ENCODE peak calls at places on chromosomes 11 and 22, in five cellular contexts. X is left cardiac atrium, S is B cell, J is T-helper 9 cell, I is neural crest cell. G is an unnamed sample.
A peak's percentile ranks its signal among the peaks of the same experiment; 100 is the strongest.

GRCh38 chr11:95154514-95154913 is 64.9 kb downstream of the ENDOD1 start:
- DNase-seq in X (peak; percentile 27), J (peak; percentile 28), I (peak; percentile 43), S (peak; percentile 53), G (peak; percentile 66)

GRCh38 chr11:11440149-11440548 is 87.1 kb upstream of the CSNK2A3 start:
- DNase-seq in X (no peak), J (no peak), I (no peak), S (no peak), G (no peak)

GRCh38 chr11:87422566-87422965 is 384.8 kb downstream of the TMEM135 start:
- DNase-seq in J (no peak), X (peak; percentile 20), S (no peak), I (no peak), G (no peak)

GRCh38 chr11:123378096-123378495 is 52.0 kb upstream of the GRAMD1B start:
- DNase-seq in J (no peak), I (no peak), S (no peak), X (no peak), G (no peak)

GRCh38 chr11:117219001-117219400 is 12.9 kb downstream of the PCSK7 start:
- DNase-seq in X (no peak), I (no peak), S (no peak), J (no peak), G (no peak)

GRCh38 chr22:27135582-27135981 is 478.2 kb downstream of the MIAT start:
- DNase-seq in J (no peak), I (no peak), S (no peak), X (no peak), G (no peak)

GRCh38 chr11:71472357-71472885 is 19.4 kb downstream of the NADSYN1 start:
- DNase-seq in J (no peak), X (peak; percentile 4), I (no peak), S (no peak), G (no peak)

GRCh38 chr11:72226701-72227100 is 2.1 kb downstream of the INPPL1 start:
- DNase-seq in X (no peak), S (no peak), J (no peak), I (no peak), G (peak; percentile 4)

GRCh38 chr11:65058012-65058411 is 341 bp downstream of the NAALADL1 start:
- DNase-seq in I (no peak), X (no peak), J (no peak), S (no peak), G (no peak)

GRCh38 chr11:68954970-68955958 is 25.5 kb downstream of the MRGPRD start:
- DNase-seq in S (no peak), J (no peak), X (peak; percentile 63), I (no peak), G (no peak)

GRCh38 chr11:1074244-1075221 is at the start of gene MUC2:
- DNase-seq in I (no peak), X (no peak), J (no peak), S (no peak), G (no peak)

GRCh38 chr22:45429424-45429823 is 15.9 kb downstream of the RIBC2 start:
- DNase-seq in S (no peak), I (no peak), X (no peak), J (no peak), G (no peak)

GRCh38 chr11:34755671-34756070 is 134.8 kb downstream of the EHF start:
- DNase-seq in J (no peak), X (no peak), I (no peak), S (no peak), G (no peak)

GRCh38 chr22:31086703-31087330 is 5.7 kb downstream of the SMTN start:
- DNase-seq in X (peak; percentile 20), J (no peak), S (no peak), I (no peak), G (no peak)

GRCh38 chr11:86696004-86696403 is 23.6 kb upstream of the ME3 start:
- DNase-seq in S (no peak), J (no peak), I (no peak), X (no peak), G (no peak)

GRCh38 chr22:46937185-46937584 is 174.7 kb downstream of the TBC1D22A start:
- DNase-seq in I (no peak), X (no peak), J (no peak), S (no peak), G (no peak)

GRCh38 chr22:27859336-27859735 is 57.8 kb upstream of the MN1 start:
- DNase-seq in I (no peak), S (no peak), X (no peak), J (no peak), G (no peak)

GRCh38 chr22:45612940-45613339 is 58.7 kb upstream of the ATXN10 start:
- DNase-seq in S (no peak), J (no peak), I (no peak), X (peak; percentile 35), G (no peak)

GRCh38 chr11:16186680-16187079 is 169.7 kb downstream of the SOX6 start:
- DNase-seq in S (no peak), I (no peak), J (no peak), X (no peak), G (no peak)

GRCh38 chr22:23376256-23376655 is 195.9 kb downstream of the BCR start:
- DNase-seq in I (no peak), X (no peak), S (no peak), J (no peak), G (peak; percentile 57)

GRCh38 chr11:11396290-11397042 is 43.4 kb upstream of the CSNK2A3 start:
- DNase-seq in I (no peak), J (no peak), S (no peak), X (no peak), G (no peak)

GRCh38 chr11:41177791-41178190 is 281.7 kb downstream of the LRRC4C start:
- DNase-seq in I (no peak), X (no peak), S (no peak), J (no peak), G (no peak)

GRCh38 chr11:2400069-2400760 is at the start of gene TSSC4:
- DNase-seq in X (peak; percentile 100), J (peak; percentile 99), I (peak; percentile 100), S (peak; percentile 100), G (peak; percentile 99)

GRCh38 chr22:31441652-31442051 is 42.2 kb downstream of the DRG1 start:
- DNase-seq in I (no peak), J (no peak), S (no peak), X (no peak), G (no peak)

GRCh38 chr11:60834742-60835141 is 7.2 kb upstream of the CCDC86 start:
- DNase-seq in X (no peak), S (no peak), J (no peak), I (no peak), G (no peak)